ENCODE peak calls at places on chromosomes 3 and 15, in ten cellular contexts. W is fibroblast of lung; C is psoas muscle; Q is heart left ventricle; V is breast epithelium; O is CD8-positive, alpha-beta T cell; Z is tibial artery; K is adipocyte; G is tibial nerve; I is heart right ventricle. L is an unnamed sample. For H3K27me3 and H3K4me1, the result is how much of the 10 kb centered on the place peaks cover.

GRCh38 chr15:101178414-101178813 is 73.4 kb downstream of the CHSY1 start:
- DNase-seq in I (no peak), K (no peak), W (no peak), V (no peak), Q (no peak), G (no peak), C (no peak), Z (no peak), O (no peak), L (no peak)

GRCh38 chr3:151372063-151372820 is 12.3 kb downstream of the P2RY12 start:
- DNase-seq in W (peak), V (no peak), Z (no peak), C (no peak), I (no peak), Q (no peak), O (no peak), K (peak), G (no peak), L (no peak)

GRCh38 chr15:38224486-38224885 is 28.1 kb upstream of the SPRED1 start:
- DNase-seq in O (no peak), W (no peak), Q (no peak), K (no peak), V (no peak), C (no peak), I (no peak), G (no peak), Z (no peak), L (no peak)

GRCh38 chr3:133489466-133490085 is 83.9 kb upstream of the CDV3 start:
- DNase-seq in G (no peak), Z (no peak), W (no peak), Q (no peak), V (no peak), O (no peak), K (no peak), C (no peak), I (no peak), L (peak)

GRCh38 chr15:68310178-68310810 is 32.7 kb downstream of the FEM1B start:
- DNase-seq in W (no peak), K (no peak), G (no peak), O (no peak), V (no peak), Q (peak), C (no peak), Z (peak), I (peak), L (peak)

GRCh38 chr3:39434574-39434973 is 28.1 kb downstream of the RPSA start:
- DNase-seq in Z (no peak), V (no peak), K (no peak), C (no peak), I (no peak), Q (no peak), W (peak), G (no peak), O (no peak), L (no peak)

GRCh38 chr3:37603722-37604121 is 258.0 kb upstream of the CTDSPL start:
- DNase-seq in I (no peak), K (no peak), G (no peak), V (no peak), O (no peak), W (no peak), C (no peak), Q (no peak), Z (no peak), L (no peak)

GRCh38 chr3:14124223-14124614 is 451 bp downstream of the CHCHD4 start:
- DNase-seq in V (no peak), W (peak), O (peak), Z (peak), K (peak), Q (peak), I (peak), C (peak), G (no peak), L (no peak)

GRCh38 chr3:64238971-64239667 is 13.9 kb upstream of the PRICKLE2 start:
- DNase-seq in W (peak), Q (peak), G (peak), V (no peak), O (no peak), I (peak), K (peak), C (peak), Z (peak), L (peak)

GRCh38 chr15:91224750-91225380 is 124.8 kb downstream of the SV2B start:
- DNase-seq in Q (no peak), O (no peak), K (peak), G (no peak), Z (no peak), V (no peak), I (peak), W (peak), C (no peak), L (peak)

GRCh38 chr3:53023072-53023823 is 22.6 kb downstream of the SFMBT1 start:
- DNase-seq in I (no peak), C (no peak), W (no peak), Z (no peak), K (no peak), V (no peak), G (no peak), Q (no peak), O (no peak), L (peak)

GRCh38 chr15:101489236-101489632 is 273 bp downstream of the PCSK6 start:
- DNase-seq in G (no peak), Q (peak), I (no peak), V (no peak), C (peak), K (peak), W (no peak), O (no peak), Z (no peak), L (peak)

GRCh38 chr15:42387603-42388002 is 28.3 kb downstream of the CAPN3 start:
- DNase-seq in C (no peak), W (no peak), Q (no peak), G (no peak), Z (no peak), V (no peak), K (no peak), I (peak), O (no peak), L (no peak)

GRCh38 chr15:76293361-76293760 is 17.9 kb downstream of the ETFA start:
- DNase-seq in Z (no peak), O (no peak), C (no peak), W (no peak), Q (no peak), K (no peak), V (no peak), G (no peak), I (no peak), L (no peak)

GRCh38 chr15:96274698-96275097 is 55.8 kb upstream of the NR2F2 start:
- DNase-seq in C (no peak), I (no peak), O (no peak), G (no peak), K (peak), V (no peak), W (no peak), Q (no peak), Z (no peak), L (no peak)

GRCh38 chr3:51673181-51673801 is 2.2 kb downstream of the TEX264 start:
- DNase-seq in K (no peak), G (no peak), V (no peak), I (no peak), C (no peak), Q (no peak), W (no peak), Z (peak), O (no peak), L (no peak)

GRCh38 chr15:63046927-63047760 is 4.6 kb downstream of the TPM1 start:
- DNase-seq in W (no peak), Z (no peak), G (no peak), C (no peak), I (no peak), V (no peak), K (peak), Q (no peak), O (no peak), L (no peak)

GRCh38 chr15:70062321-70062956 is 35.3 kb downstream of the TLE3 start:
- DNase-seq in V (peak), G (peak), Q (peak), O (no peak), K (peak), W (peak), C (peak), Z (peak), I (peak), L (peak)

GRCh38 chr3:45558431-45558830 is 36.1 kb upstream of the LIMD1 start:
- DNase-seq in V (no peak), I (no peak), G (no peak), O (no peak), Z (no peak), Q (no peak), C (no peak), K (no peak), W (no peak), L (no peak)

GRCh38 chr3:56706629-56707028 is 23.6 kb upstream of the TASOR start:
- DNase-seq in C (no peak), V (no peak), W (no peak), Q (no peak), I (no peak), Z (no peak), K (no peak), O (no peak), G (no peak), L (no peak)

GRCh38 chr3:128603811-128604447 is 46.7 kb downstream of the RPN1 start:
- DNase-seq in G (no peak), K (no peak), O (no peak), I (no peak), C (no peak), W (no peak), Z (no peak), V (no peak), Q (no peak), L (no peak)

GRCh38 chr15:60531811-60532210 is 52.9 kb upstream of the ICE2 start:
- DNase-seq in I (no peak), Q (no peak), C (no peak), W (no peak), Z (no peak), G (no peak), O (no peak), V (no peak), K (no peak), L (no peak)
- H3K4me3 ChIP-seq in I (no peak), Q (no peak), C (no peak), W (no peak), Z (no peak), G (no peak), O (no peak), V (no peak), K (no peak), L (no peak)

GRCh38 chr15:89460048-89460447 is 36.3 kb downstream of the RHCG start:
- DNase-seq in O (no peak), G (no peak), Q (no peak), C (no peak), V (no peak), W (no peak), I (no peak), Z (no peak), K (no peak), L (no peak)

GRCh38 chr15:89457086-89457485 is 39.3 kb downstream of the RHCG start:
- DNase-seq in W (peak), O (no peak), C (no peak), Q (no peak), V (no peak), I (no peak), K (no peak), G (no peak), Z (no peak), L (peak)

GRCh38 chr15:89461386-89461785 is 35.0 kb downstream of the RHCG start:
- DNase-seq in V (no peak), I (no peak), G (no peak), K (no peak), Z (no peak), C (no peak), O (no peak), Q (no peak), W (no peak), L (no peak)

GRCh38 chr15:89458440-89458839 is 37.9 kb downstream of the RHCG start:
- DNase-seq in O (no peak), W (no peak), K (no peak), Q (no peak), I (no peak), G (no peak), V (no peak), Z (no peak), C (no peak), L (no peak)

DNA sequence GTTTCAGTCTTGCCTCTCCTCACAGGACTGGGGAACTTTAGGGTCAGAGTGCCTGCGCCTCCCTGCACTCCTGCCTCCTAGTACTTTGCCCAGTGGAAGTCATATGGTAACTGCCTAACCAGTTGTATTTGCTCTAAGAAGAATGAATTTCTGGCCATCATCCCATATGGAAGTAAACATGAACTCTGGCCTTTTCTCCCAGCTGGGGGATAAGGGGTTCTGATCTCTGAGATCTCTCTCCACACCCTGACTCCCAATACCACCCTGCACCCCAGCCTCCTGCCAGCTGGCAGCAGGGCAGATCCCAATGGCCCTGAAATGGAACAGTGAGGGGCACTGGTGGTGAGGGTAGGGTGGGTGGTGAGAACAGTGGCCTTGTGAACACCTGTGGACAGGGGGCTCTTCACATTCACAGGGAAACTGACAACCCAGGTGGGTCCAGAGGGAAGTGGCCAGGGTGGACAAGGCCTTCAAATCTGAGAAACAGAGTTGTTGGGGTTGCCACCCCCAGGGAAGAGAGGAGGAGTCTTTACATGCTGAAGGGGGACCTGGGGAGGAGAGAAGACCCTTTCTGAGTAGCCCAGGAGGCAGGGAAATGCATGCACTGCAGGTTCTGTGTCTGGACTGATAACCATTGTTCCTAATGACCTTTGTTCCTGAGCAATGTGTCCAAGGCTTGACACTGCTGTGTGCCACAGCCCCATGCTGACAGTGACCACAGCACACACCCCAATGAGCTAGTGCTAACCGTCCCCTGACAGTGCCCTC is 36.9 kb downstream of the RHCG start:
- DNase-seq in V (no peak), I (no peak), C (no peak), G (no peak), W (no peak), O (no peak), Q (no peak), Z (no peak), K (no peak), L (no peak)
- H3K27me3 ChIP-seq in V (under half), I (under half), C (under half), G (under half), W (under half), O (under half), Q (under half), Z (under half), K (half or more), L (under half)

GRCh38 chr3:171875923-171876412 is 32.8 kb downstream of the TMEM212 start:
- DNase-seq in W (no peak), G (no peak), Q (no peak), O (no peak), C (no peak), V (no peak), K (peak), Z (no peak), I (no peak), L (no peak)
- H3K4me1 ChIP-seq in W (under half), G (under half), Q (under half), O (under half), C (under half), V (under half), K (half or more), Z (under half), I (under half), L (under half)

GRCh38 chr3:42117175-42118008 is 26.2 kb downstream of the TRAK1 start:
- DNase-seq in Q (peak), G (no peak), K (peak), V (no peak), O (no peak), W (peak), C (peak), I (peak), Z (peak), L (peak)
- H3K4me3 ChIP-seq in Q (no peak), G (no peak), K (peak), V (no peak), O (no peak), W (no peak), C (no peak), I (no peak), Z (no peak), L (no peak)

GRCh38 chr3:18438586-18438985 is 13.4 kb upstream of the SATB1 start:
- DNase-seq in C (no peak), O (peak), Z (no peak), W (no peak), Q (no peak), V (no peak), K (no peak), I (no peak), G (no peak), L (no peak)
- H3K27me3 ChIP-seq in C (under half), O (under half), Z (under half), W (under half), Q (under half), V (under half), K (under half), I (under half), G (under half), L (under half)

GRCh38 chr3:40969341-40969740 is 230.0 kb upstream of the CTNNB1 start:
- DNase-seq in C (no peak), W (no peak), I (no peak), Z (no peak), G (no peak), Q (no peak), O (no peak), V (no peak), K (no peak), L (no peak)

GRCh38 chr3:40971191-40972168 is 227.8 kb upstream of the CTNNB1 start:
- DNase-seq in K (peak), G (peak), V (no peak), Z (peak), I (peak), W (peak), O (no peak), Q (peak), C (peak), L (no peak)

GRCh38 chr3:40968666-40969065 is 230.6 kb upstream of the CTNNB1 start:
- DNase-seq in C (no peak), K (no peak), Z (no peak), V (no peak), O (no peak), I (no peak), Q (no peak), W (no peak), G (no peak), L (no peak)

GRCh38 chr3:40972350-40972749 is 227.0 kb upstream of the CTNNB1 start:
- DNase-seq in Q (no peak), V (no peak), K (no peak), W (no peak), O (no peak), I (no peak), C (no peak), G (no peak), Z (no peak), L (no peak)

DNA sequence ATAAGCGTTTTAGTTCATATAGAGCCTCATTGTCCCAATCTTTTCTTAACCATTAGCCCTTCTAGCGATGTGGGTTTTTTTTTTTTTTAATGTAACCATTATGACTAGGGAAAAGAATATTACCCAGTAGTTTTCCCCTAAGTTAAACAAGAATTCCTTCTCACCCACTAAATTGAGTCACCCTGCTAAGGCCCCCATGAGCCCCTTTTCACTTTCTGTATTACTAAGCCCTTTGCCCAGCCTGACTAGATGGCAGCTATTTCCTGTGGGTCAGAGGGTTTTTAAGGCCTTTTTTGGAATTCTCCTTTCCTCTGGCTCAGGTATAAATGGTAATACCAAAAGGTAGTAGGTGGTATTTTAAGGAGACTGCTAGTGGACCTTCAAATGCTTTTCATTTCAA is 229.2 kb upstream of the CTNNB1 start:
- DNase-seq in W (no peak), Z (no peak), K (no peak), Q (no peak), O (no peak), G (no peak), C (no peak), V (no peak), I (no peak), L (no peak)
- H3K4me1 ChIP-seq in W (under half), Z (under half), K (under half), Q (under half), O (under half), G (under half), C (under half), V (under half), I (under half), L (under half)

GRCh38 chr3:4532535-4533112 is 39.5 kb downstream of the ITPR1 start:
- DNase-seq in G (no peak), Q (no peak), C (no peak), O (no peak), W (peak), V (no peak), Z (no peak), K (no peak), I (peak), L (no peak)
- H3K4me3 ChIP-seq in G (no peak), Q (no peak), C (no peak), O (no peak), W (no peak), V (no peak), Z (no peak), K (no peak), I (no peak), L (peak)

DNA sequence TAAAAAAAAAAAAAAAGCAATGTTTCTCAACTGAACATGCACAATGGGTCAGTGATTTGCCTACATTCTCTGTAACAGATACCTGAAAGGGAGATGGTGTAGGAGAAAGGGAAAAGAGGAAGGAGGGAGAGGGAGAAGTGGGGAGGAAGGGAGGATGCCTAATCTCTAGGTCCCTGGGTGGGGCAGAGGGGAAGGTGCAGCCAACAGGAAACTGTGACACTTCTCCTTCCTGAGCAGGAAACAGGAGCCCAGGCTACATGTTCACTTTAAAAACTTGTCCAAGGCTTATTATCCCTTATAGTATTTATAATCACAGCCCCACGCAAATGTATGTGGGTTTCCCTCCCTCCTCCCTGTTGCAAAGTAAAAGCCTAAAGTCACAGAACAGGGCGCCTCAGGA is 137.9 kb downstream of the MINAR1 start:
- DNase-seq in K (no peak), Q (no peak), Z (no peak), C (no peak), O (no peak), G (no peak), I (no peak), W (no peak), V (no peak), L (no peak)
- H3K27me3 ChIP-seq in K (under half), Q (under half), Z (under half), C (under half), O (under half), G (under half), I (under half), W (under half), V (under half), L (under half)